ENCODE peak calls at places on chromosomes 7 and 10, in five cellular contexts. V is H9, K is dorsolateral prefrontal cortex, R is lower lobe of right lung, A is AG09319. Z is an unnamed sample.

GRCh38 chr7:38190010-38190409 is 12.0 kb downstream of the STARD3NL start:
- DNase-seq in V (no peak), K (no peak), R (no peak), A (no peak), Z (no peak)

GRCh38 chr7:465710-466400 is 53.8 kb downstream of the PDGFA start:
- DNase-seq in V (no peak), K (peak), R (no peak), A (no peak), Z (no peak)

GRCh38 chr7:8136331-8136730 is 125.6 kb downstream of the ICA1 start:
- DNase-seq in V (no peak), K (no peak), R (no peak), A (no peak), Z (no peak)

GRCh38 chr10:131843881-131844284 is 56.9 kb upstream of the PPP2R2D start:
- DNase-seq in V (peak), K (no peak), R (no peak), A (no peak), Z (no peak)

GRCh38 chr7:155489862-155490696 is 32.1 kb downstream of the EN2 start:
- DNase-seq in V (peak), K (no peak), R (no peak), A (no peak), Z (no peak)

GRCh38 chr7:15049157-15049556 is 146.6 kb upstream of the DGKB start:
- DNase-seq in V (no peak), K (no peak), R (no peak), A (no peak), Z (no peak)

GRCh38 chr10:68876246-68876918 is 24.7 kb upstream of the DDX50 start:
- DNase-seq in V (no peak), K (no peak), R (no peak), A (no peak), Z (no peak)

GRCh38 chr7:2734761-2735571 is 47.0 kb downstream of the AMZ1 start:
- DNase-seq in V (no peak), K (no peak), R (no peak), A (no peak), Z (no peak)

GRCh38 chr7:116216956-116217570 is 6.7 kb downstream of the TES start:
- DNase-seq in V (no peak), K (no peak), R (no peak), A (no peak), Z (no peak)

GRCh38 chr7:129144095-129144833 is at the start of gene TSPAN33:
- DNase-seq in V (peak), K (peak), R (peak), A (peak), Z (no peak)

GRCh38 chr7:40329601-40330153 is 194.9 kb downstream of the SUGCT start:
- DNase-seq in V (no peak), K (no peak), R (no peak), A (peak), Z (peak)

GRCh38 chr10:62582804-62583208 is 208.6 kb downstream of the ZNF365 start:
- DNase-seq in V (no peak), K (no peak), R (peak), A (peak), Z (peak)

GRCh38 chr10:93319855-93320254 is 162.3 kb downstream of the MYOF start:
- DNase-seq in V (no peak), K (no peak), R (no peak), A (peak), Z (no peak)

GRCh38 chr7:126667742-126668366 is 584.9 kb downstream of the GRM8 start:
- DNase-seq in V (no peak), K (no peak), R (no peak), A (no peak), Z (no peak)

GRCh38 chr10:114412907-114413386 is 8.6 kb upstream of the AFAP1L2 start:
- DNase-seq in V (no peak), K (no peak), R (no peak), A (no peak), Z (no peak)

GRCh38 chr7:27603813-27604212 is 58.9 kb downstream of the HIBADH start:
- DNase-seq in V (no peak), K (no peak), R (no peak), A (no peak), Z (no peak)

GRCh38 chr10:125661942-125662515 is 20.9 kb downstream of the TEX36 start:
- DNase-seq in V (no peak), K (no peak), R (no peak), A (peak), Z (peak)

GRCh38 chr10:107649249-107649648 is 484.7 kb upstream of the SORCS1 start:
- DNase-seq in V (no peak), K (no peak), R (no peak), A (no peak), Z (no peak)

GRCh38 chr10:80530251-80530650 is 7.5 kb upstream of the SH2D4B start:
- DNase-seq in V (no peak), K (no peak), R (no peak), A (no peak), Z (no peak)

GRCh38 chr10:97069576-97070362 is 116.0 kb downstream of the SLIT1 start:
- DNase-seq in V (no peak), K (no peak), R (no peak), A (no peak), Z (peak)

GRCh38 chr7:147833981-147834380 is 756.6 kb upstream of the C7orf33 start:
- DNase-seq in V (no peak), K (no peak), R (no peak), A (no peak), Z (no peak)

GRCh38 chr10:26222563-26222962 is 6.0 kb downstream of the GAD2 start:
- DNase-seq in V (no peak), K (no peak), R (no peak), A (no peak), Z (no peak)

GRCh38 chr7:31054608-31055273 is 2.6 kb downstream of the ADCYAP1R1 start:
- DNase-seq in V (no peak), K (no peak), R (no peak), A (no peak), Z (no peak)

GRCh38 chr7:155815332-155816191 is 3.3 kb upstream of the SHH start:
- DNase-seq in V (peak), K (no peak), R (peak), A (no peak), Z (no peak)

GRCh38 chr7:65980478-65981250 is 1.3 kb downstream of the GUSB start:
- DNase-seq in V (no peak), K (no peak), R (peak), A (no peak), Z (no peak)

GRCh38 chr10:80407836-80408197 is 534 bp upstream of the PRXL2A start:
- DNase-seq in V (peak), K (no peak), R (peak), A (no peak), Z (no peak)

GRCh38 chr7:70668606-70669358 is 463.2 kb upstream of the GALNT17 start:
- DNase-seq in V (no peak), K (no peak), R (no peak), A (no peak), Z (no peak)

GRCh38 chr10:118835682-118836326 is 81.0 kb upstream of the CACUL1 start:
- DNase-seq in V (no peak), K (no peak), R (no peak), A (no peak), Z (peak)

GRCh38 chr7:82816272-82816671 is 346.4 kb downstream of the PCLO start:
- DNase-seq in V (no peak), K (no peak), R (no peak), A (no peak), Z (no peak)

GRCh38 chr7:81594767-81595166 is 175.1 kb downstream of the HGF start:
- DNase-seq in V (no peak), K (no peak), R (no peak), A (peak), Z (no peak)

GRCh38 chr10:36023939-36024338 is 381.8 kb upstream of the FZD8 start:
- DNase-seq in V (no peak), K (no peak), R (no peak), A (peak), Z (no peak)

GRCh38 chr7:1675673-1676549 is 5.8 kb downstream of the ELFN1 start:
- DNase-seq in V (peak), K (no peak), R (peak), A (no peak), Z (no peak)

GRCh38 chr7:98681951-98682350 is 64.9 kb downstream of the NPTX2 start:
- DNase-seq in V (no peak), K (no peak), R (no peak), A (no peak), Z (no peak)

GRCh38 chr7:149873074-149873967 is 448 bp upstream of the ATP6V0E2 start:
- DNase-seq in V (peak), K (peak), R (peak), A (peak), Z (peak)
- TF ChIP-seq CTCF in V (no peak), K (no peak), R (no peak), A (no peak), Z (no peak)

GRCh38 chr7:43535810-43536585 is 46.9 kb upstream of the STK17A start:
- DNase-seq in V (no peak), K (no peak), R (no peak), A (peak), Z (peak)

GRCh38 chr7:43536773-43537172 is 46.1 kb upstream of the STK17A start:
- DNase-seq in V (no peak), K (no peak), R (no peak), A (no peak), Z (no peak)

GRCh38 chr7:43535031-43535451 is 47.9 kb upstream of the STK17A start:
- DNase-seq in V (no peak), K (no peak), R (no peak), A (no peak), Z (peak)

GRCh38 chr7:43531700-43532099 is 51.2 kb upstream of the STK17A start:
- DNase-seq in V (no peak), K (no peak), R (no peak), A (no peak), Z (no peak)

GRCh38 chr7:43534110-43534509 is 48.8 kb upstream of the STK17A start:
- DNase-seq in V (no peak), K (no peak), R (no peak), A (no peak), Z (no peak)
- TF ChIP-seq CTCF in V (no peak), K (no peak), R (no peak), A (no peak), Z (no peak)

GRCh38 chr7:18552943-18553584 is 57.5 kb downstream of the HDAC9 start:
- DNase-seq in V (no peak), K (no peak), R (no peak), A (no peak), Z (no peak)
- TF ChIP-seq CTCF in V (no peak), K (no peak), R (no peak), A (no peak), Z (no peak)

GRCh38 chr10:44703241-44704155 is 207.6 kb upstream of the TMEM72 start:
- DNase-seq in V (no peak), K (no peak), R (no peak), A (peak), Z (no peak)
- TF ChIP-seq CTCF in V (no peak), K (no peak), R (no peak), A (no peak), Z (no peak)

DNA sequence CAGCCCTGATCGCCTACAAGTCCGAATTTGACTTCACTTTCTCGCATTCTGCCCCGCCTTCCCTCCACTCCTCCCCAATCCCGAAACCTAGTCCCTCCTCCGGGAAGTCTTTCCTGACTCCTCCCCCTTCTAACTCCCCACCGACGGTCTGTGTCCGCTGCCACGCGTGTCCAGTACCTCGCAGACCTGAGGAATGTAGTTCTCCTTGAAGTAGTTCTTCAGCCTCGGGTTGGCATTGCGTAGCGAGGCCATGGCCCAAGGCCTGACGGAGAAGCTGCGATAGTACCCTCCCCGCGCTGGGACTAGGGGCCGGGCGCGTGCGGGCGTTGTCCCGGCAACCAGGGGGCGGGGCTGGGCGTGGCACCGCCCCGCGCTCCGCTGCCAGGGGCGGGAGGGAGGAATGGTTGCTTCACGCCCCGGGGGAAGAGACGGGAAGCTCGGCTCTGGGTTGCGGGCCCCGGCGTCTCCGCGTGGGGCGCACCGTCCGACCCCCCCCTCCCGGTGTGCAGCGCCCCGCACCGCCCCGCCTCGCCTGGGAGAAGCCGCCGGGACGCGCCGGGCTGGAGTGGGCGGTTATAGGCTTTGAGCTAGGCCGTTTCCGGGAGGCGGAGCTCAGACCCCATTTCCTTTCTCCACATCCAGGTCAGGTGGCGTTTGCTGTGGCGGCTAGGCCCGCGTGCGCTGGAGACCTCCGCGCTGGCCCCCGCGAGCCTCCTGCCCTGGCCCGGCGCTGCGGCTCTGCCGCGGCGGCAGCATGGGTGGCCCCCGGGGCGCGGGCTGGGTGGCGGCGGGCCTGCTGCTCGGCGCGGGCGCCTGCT is at the start of the genes ARMC10 and FBXL13:
- DNase-seq in V (peak), K (peak), R (peak), A (peak), Z (peak)
- TF ChIP-seq CTCF in V (no peak), K (peak), R (peak), A (peak), Z (no peak)

DNA sequence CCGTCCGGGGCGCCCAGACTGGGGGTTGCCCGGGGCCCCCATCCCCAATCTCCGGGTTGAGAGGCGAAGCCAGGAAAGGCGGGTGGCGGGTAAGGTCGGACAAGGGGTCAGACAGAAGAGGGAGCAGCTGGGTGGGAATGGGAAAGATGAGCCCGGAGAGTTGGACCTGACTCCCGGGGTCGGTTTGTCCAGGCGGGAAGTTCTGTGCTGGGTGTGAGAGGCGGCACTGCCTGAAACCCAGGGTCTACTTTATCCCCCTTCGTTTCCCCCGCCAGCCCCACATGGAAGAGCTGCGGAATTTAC is 675 bp downstream of the SLC4A2 start:
- DNase-seq in V (peak), K (no peak), R (no peak), A (no peak), Z (no peak)
- TF ChIP-seq CTCF in V (peak), K (no peak), R (no peak), A (no peak), Z (no peak)

GRCh38 chr7:55191926-55192692 is 173.0 kb upstream of the LANCL2 start:
- DNase-seq in V (peak), K (no peak), R (no peak), A (no peak), Z (no peak)
- TF ChIP-seq CTCF in V (no peak), K (no peak), R (no peak), A (peak), Z (peak)

GRCh38 chr10:77431980-77432379 is 205.6 kb downstream of the KCNMA1 start:
- DNase-seq in V (no peak), K (no peak), R (no peak), A (no peak), Z (no peak)

GRCh38 chr10:77428776-77429395 is 208.7 kb downstream of the KCNMA1 start:
- DNase-seq in V (peak), K (no peak), R (peak), A (peak), Z (no peak)

GRCh38 chr10:77430530-77430929 is 207.1 kb downstream of the KCNMA1 start:
- DNase-seq in V (no peak), K (no peak), R (no peak), A (no peak), Z (no peak)

GRCh38 chr10:77432398-77432797 is 205.2 kb downstream of the KCNMA1 start:
- DNase-seq in V (no peak), K (no peak), R (no peak), A (no peak), Z (no peak)

DNA sequence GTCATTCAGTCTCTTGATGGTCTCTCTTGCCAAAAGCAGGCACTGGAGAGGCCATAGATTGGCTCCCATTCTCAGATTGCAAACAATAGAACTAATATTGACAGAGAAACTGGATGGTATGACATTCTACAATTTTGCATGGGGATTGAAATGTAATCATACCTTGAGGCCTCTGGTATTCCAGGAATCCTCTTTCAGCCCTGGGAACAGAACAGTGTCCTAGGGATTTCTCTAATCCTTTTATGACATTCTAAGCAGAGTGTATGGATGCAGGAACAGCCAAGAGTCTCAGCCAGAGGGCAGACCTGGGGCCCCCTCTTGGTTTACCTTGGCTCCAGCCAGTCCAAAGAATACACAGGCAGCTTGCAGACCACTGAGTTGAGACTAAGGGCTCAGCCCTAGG is 206.4 kb downstream of the KCNMA1 start:
- DNase-seq in V (peak), K (no peak), R (no peak), A (no peak), Z (no peak)
- TF ChIP-seq CTCF in V (peak), K (no peak), R (no peak), A (no peak), Z (no peak)

Z was measured in HFF-Myc.